ENCODE peak calls at places on chromosomes 7 and 10, in six cellular contexts. X is PC-9; P is SJCRH30; O is neuronal stem cell; V is effector memory CD4-positive, alpha-beta T cell; U is psoas muscle. N is an unnamed sample.
A peak's percentile ranks its signal among the peaks of the same experiment; 100 is the strongest.

GRCh38 chr10:45354261-45354660 is 19.8 kb upstream of the ALOX5 start:
- DNase-seq in O (no peak), V (no peak), U (no peak), P (no peak), X (peak; percentile 62), N (no peak)

GRCh38 chr10:125343118-125343752 is 182.9 kb upstream of the CTBP2 start:
- DNase-seq in O (peak; percentile 3), V (no peak), X (no peak), P (peak; percentile 7), U (no peak), N (peak; percentile 16)

GRCh38 chr7:50227623-50228618 is 76.6 kb upstream of the IKZF1 start:
- DNase-seq in P (no peak), U (no peak), V (no peak), O (no peak), X (no peak), N (no peak)

GRCh38 chr7:74214816-74215630 is 5.2 kb downstream of the LAT2 start:
- DNase-seq in O (no peak), U (no peak), V (no peak), P (no peak), X (no peak), N (no peak)

GRCh38 chr7:45697576-45698136 is 123.5 kb downstream of the ADCY1 start:
- DNase-seq in O (no peak), P (no peak), U (no peak), X (no peak), V (no peak), N (no peak)

GRCh38 chr10:14200645-14201534 is 129.8 kb downstream of the FRMD4A start:
- DNase-seq in U (no peak), O (no peak), X (no peak), P (peak; percentile 32), V (no peak), N (peak; percentile 39)

GRCh38 chr10:74084955-74085354 is 65.7 kb downstream of the AP3M1 start:
- DNase-seq in V (no peak), X (no peak), O (no peak), U (no peak), P (no peak), N (no peak)

GRCh38 chr7:1271046-1271445 is 38.4 kb downstream of the UNCX start:
- DNase-seq in U (peak; percentile 32), P (no peak), O (no peak), X (no peak), V (no peak), N (no peak)

GRCh38 chr7:32298403-32299132 is 191.6 kb downstream of the LSM5 start:
- DNase-seq in V (no peak), X (no peak), O (peak; percentile 35), P (no peak), U (peak; percentile 55), N (no peak)

GRCh38 chr7:4818000-4818794 is 42.8 kb downstream of the AP5Z1 start:
- DNase-seq in X (no peak), P (no peak), V (no peak), O (no peak), U (peak; percentile 36), N (no peak)

GRCh38 chr7:7687800-7688199 is 30.6 kb downstream of the RPA3 start:
- DNase-seq in U (no peak), V (no peak), O (no peak), P (no peak), X (no peak), N (no peak)

GRCh38 chr7:98395951-98396350 is 4.9 kb downstream of the BAIAP2L1 start:
- DNase-seq in V (no peak), U (no peak), P (no peak), O (no peak), X (no peak), N (no peak)

GRCh38 chr10:108877130-108877529 is 1046.2 kb downstream of the XPNPEP1 start:
- DNase-seq in P (no peak), O (peak; percentile 1), U (no peak), X (no peak), V (no peak), N (no peak)

GRCh38 chr10:24900888-24901685 is 51.3 kb downstream of the PRTFDC1 start:
- DNase-seq in O (no peak), P (no peak), V (no peak), X (no peak), U (no peak), N (no peak)

GRCh38 chr7:28020302-28020940 is 160.2 kb downstream of the JAZF1 start:
- DNase-seq in V (no peak), X (peak; percentile 69), P (peak; percentile 82), U (peak; percentile 77), O (peak; percentile 67), N (peak; percentile 74)

GRCh38 chr7:16264036-16264435 is 157.3 kb downstream of the CRPPA start:
- DNase-seq in V (no peak), O (no peak), P (no peak), U (no peak), X (no peak), N (no peak)

GRCh38 chr7:90951229-90951628 is 313.0 kb upstream of the FZD1 start:
- DNase-seq in X (no peak), U (no peak), V (no peak), P (no peak), O (no peak), N (no peak)

GRCh38 chr10:127293640-127294039 is 97.2 kb upstream of the INSYN2A start:
- DNase-seq in U (no peak), X (no peak), P (no peak), O (no peak), V (peak; percentile 17), N (no peak)

GRCh38 chr7:55361560-55361959 is 3.6 kb upstream of the LANCL2 start:
- DNase-seq in X (no peak), U (no peak), P (no peak), O (no peak), V (no peak), N (no peak)
- H3K4me1 ChIP-seq in X (peaks cover 10% of the 10 kb centered on the region), U (peaks cover 9% of the 10 kb centered on the region), P (peaks cover 4% of the 10 kb centered on the region), O (no peaks in the 10 kb centered on the region), V (no peaks in the 10 kb centered on the region), N (no peaks in the 10 kb centered on the region)

GRCh38 chr10:34759837-34760215 is 55.3 kb downstream of the PARD3 start:
- DNase-seq in V (no peak), U (no peak), O (no peak), P (no peak), X (no peak), N (no peak)
- H3K4me1 ChIP-seq in V (no peaks in the 10 kb centered on the region), U (peaks cover 74% of the 10 kb centered on the region), O (no peaks in the 10 kb centered on the region), P (peaks cover 4% of the 10 kb centered on the region), X (peaks cover 20% of the 10 kb centered on the region), N (no peaks in the 10 kb centered on the region)

GRCh38 chr7:23350466-23350865 is 51.3 kb downstream of the MALSU1 start:
- DNase-seq in V (no peak), O (no peak), X (no peak), P (no peak), U (no peak), N (no peak)
- H3K4me1 ChIP-seq in V (no peaks in the 10 kb centered on the region), O (peaks cover 30% of the 10 kb centered on the region), X (peaks cover 78% of the 10 kb centered on the region), P (no peaks in the 10 kb centered on the region), U (no peaks in the 10 kb centered on the region), N (no peaks in the 10 kb centered on the region)

GRCh38 chr10:15630353-15630752 is 89.4 kb downstream of the ITGA8 start:
- DNase-seq in P (no peak), O (no peak), X (no peak), U (no peak), V (no peak), N (no peak)
- H3K4me1 ChIP-seq in P (no peaks in the 10 kb centered on the region), O (no peaks in the 10 kb centered on the region), X (no peaks in the 10 kb centered on the region), U (no peaks in the 10 kb centered on the region), V (no peaks in the 10 kb centered on the region), N (no peaks in the 10 kb centered on the region)

DNA sequence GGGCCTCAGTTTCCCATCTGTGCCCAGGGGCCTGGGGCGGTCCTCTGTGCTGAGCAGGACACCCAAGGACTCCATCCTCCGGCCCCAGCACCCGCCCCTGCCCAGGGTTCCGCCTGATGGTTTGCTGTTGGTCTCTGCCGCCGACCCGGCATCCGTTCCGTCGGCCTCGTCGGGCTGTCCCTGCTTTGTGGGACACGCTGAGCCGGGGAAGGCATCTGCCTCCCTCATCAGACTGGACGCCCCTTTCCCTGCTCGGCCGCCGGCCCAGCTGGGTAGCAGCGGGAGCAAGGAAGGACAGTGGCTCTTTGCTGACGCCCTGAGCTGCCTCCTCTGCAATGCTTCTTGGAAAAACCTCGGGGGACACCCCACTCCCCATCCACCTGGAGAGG is 39.5 kb downstream of the FAM20C start:
- DNase-seq in X (no peak), O (no peak), P (no peak), V (no peak), U (no peak), N (no peak)
- H3K4me1 ChIP-seq in X (peaks cover 39% of the 10 kb centered on the region), O (peaks cover 2% of the 10 kb centered on the region), P (no peaks in the 10 kb centered on the region), V (no peaks in the 10 kb centered on the region), U (peaks cover 79% of the 10 kb centered on the region), N (no peaks in the 10 kb centered on the region)

N was measured in iPS DF 6.9.